ENCODE peak calls at places on chromosome 6, in four cellular contexts. Z is testis, X is A549, N is transverse colon. S is an unnamed sample. For H3K4me1 and H3K9me3, the result is how much of the 10 kb centered on the place peaks cover.

GRCh38 chr6:116682334-116682712 is 1.3 kb downstream of the KPNA5 start:
- DNase-seq in Z (no peak), X (no peak), N (no peak), S (peak)

GRCh38 chr6:155273438-155273837 is 9.6 kb downstream of the CLDN20 start:
- DNase-seq in Z (no peak), X (peak), N (no peak), S (no peak)

GRCh38 chr6:37673436-37673835 is 24.2 kb downstream of the MDGA1 start:
- DNase-seq in Z (no peak), X (no peak), N (no peak), S (no peak)

GRCh38 chr6:15953152-15953880 is 175.6 kb upstream of the MYLIP start:
- DNase-seq in Z (no peak), X (no peak), N (no peak), S (no peak)

GRCh38 chr6:105594821-105595220 is 191.9 kb upstream of the PREP start:
- DNase-seq in Z (no peak), X (peak), N (no peak), S (no peak)

GRCh38 chr6:72446427-72446826 is 175.4 kb upstream of the KCNQ5 start:
- DNase-seq in Z (no peak), X (no peak), N (no peak), S (no peak)

GRCh38 chr6:74137910-74138309 is 441.9 kb downstream of the CD109 start:
- DNase-seq in Z (no peak), X (peak), N (no peak), S (no peak)

GRCh38 chr6:15776458-15776980 is 113.7 kb upstream of the DTNBP1 start:
- DNase-seq in Z (no peak), X (no peak), N (no peak), S (no peak)

GRCh38 chr6:17710331-17710730 is 3.6 kb upstream of the NUP153 start:
- DNase-seq in Z (no peak), X (no peak), N (no peak), S (no peak)

GRCh38 chr6:7418238-7418905 is 28.8 kb downstream of the RIOK1 start:
- DNase-seq in Z (no peak), X (peak), N (no peak), S (no peak)

GRCh38 chr6:3798211-3798909 is 46.8 kb upstream of the PXDC1 start:
- DNase-seq in Z (no peak), X (no peak), N (no peak), S (no peak)

GRCh38 chr6:129599467-129599866 is 110.5 kb downstream of the ARHGAP18 start:
- DNase-seq in Z (no peak), X (no peak), N (no peak), S (no peak)

GRCh38 chr6:70530023-70530422 is 36.7 kb upstream of the SDHAF4 start:
- DNase-seq in Z (no peak), X (no peak), N (no peak), S (no peak)

GRCh38 chr6:42315991-42316378 is 98.3 kb upstream of the MRPS10 start:
- DNase-seq in Z (no peak), X (peak), N (peak), S (peak)

GRCh38 chr6:52141596-52141995 is 44.6 kb upstream of the IL17A start:
- DNase-seq in Z (no peak), X (no peak), N (no peak), S (no peak)

GRCh38 chr6:26216886-26217713 is 129.9 kb downstream of the HFE start:
- DNase-seq in Z (peak), X (no peak), N (peak), S (peak)

GRCh38 chr6:26213334-26214075 is 126.3 kb downstream of the HFE start:
- DNase-seq in Z (no peak), X (no peak), N (no peak), S (no peak)

GRCh38 chr6:26214826-26215199 is 127.6 kb downstream of the HFE start:
- DNase-seq in Z (no peak), X (no peak), N (no peak), S (no peak)

GRCh38 chr6:26216015-26216885 is 129.0 kb downstream of the HFE start:
- DNase-seq in Z (peak), X (no peak), N (peak), S (peak)

DNA sequence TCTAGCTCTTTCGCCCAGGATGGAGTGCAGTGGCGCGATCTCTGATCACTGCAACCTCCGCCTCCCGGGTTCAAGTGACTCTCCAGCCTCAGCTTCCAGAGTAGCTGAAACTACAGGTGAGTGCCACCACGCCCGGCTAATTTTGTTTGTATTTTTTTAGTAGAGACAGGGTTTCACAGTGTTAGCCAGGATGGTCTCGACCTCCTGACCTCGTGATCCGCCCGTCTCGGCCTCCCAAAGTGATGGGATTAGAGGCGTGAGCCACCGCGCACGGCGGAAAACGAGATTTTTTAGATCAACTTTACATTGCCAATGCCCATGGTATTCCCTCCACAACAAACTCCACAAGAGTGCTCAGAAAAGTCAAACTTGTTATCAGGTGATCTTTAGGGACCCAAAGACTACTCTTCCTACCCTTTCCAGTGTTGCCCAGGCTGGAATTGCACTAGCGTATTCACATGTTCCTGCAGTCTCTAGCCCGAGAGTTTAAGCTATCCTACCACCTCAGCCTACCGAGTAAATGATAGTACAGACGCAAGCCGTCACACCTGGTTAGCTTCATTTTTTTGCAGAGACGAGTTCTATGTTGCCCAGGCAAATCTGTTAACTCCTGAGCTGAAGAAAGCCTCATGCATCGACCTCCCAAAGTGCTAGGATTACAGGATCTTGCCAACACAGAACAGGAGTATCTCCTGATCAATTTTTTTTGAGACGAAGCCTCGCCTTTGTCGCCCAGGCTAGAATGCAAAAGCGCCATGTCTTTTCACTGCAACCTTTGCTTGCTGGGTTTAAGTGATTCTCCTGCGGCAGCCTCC is 128.2 kb downstream of the HFE start:
- DNase-seq in Z (no peak), X (no peak), N (no peak), S (peak)
- TF ChIP-seq POLR2A in Z (no peak), X (no peak), N (peak), S (peak)

DNA sequence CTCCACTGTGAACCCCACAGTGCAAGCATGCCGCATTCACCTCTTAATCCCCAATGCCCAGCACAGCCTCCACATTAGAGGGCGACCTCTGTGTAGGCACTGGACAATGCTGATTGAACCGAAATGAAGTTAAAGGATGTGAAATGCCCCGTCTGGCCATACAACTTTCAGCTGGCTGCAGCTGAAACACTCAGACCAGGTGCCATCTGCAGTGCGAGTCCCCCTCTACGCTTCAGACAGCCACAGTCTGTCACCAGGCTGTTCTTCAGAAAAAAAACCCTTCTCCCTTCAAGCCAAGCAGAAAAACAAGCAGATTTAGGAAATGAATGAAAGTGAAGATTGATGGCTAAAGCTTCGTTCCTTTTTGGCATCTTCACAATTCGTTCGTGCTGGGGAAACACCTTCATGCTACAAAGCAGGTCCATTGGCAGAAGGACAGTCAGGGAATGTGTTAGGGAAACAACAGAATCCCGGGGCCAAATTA is 44.7 kb downstream of the TNFAIP3 start:
- DNase-seq in Z (no peak), X (no peak), N (peak), S (no peak)
- H3K4me1 ChIP-seq in Z (under half), X (under half), N (under half), S (under half)

GRCh38 chr6:165002866-165003265 is 306.5 kb downstream of the C6orf118 start:
- DNase-seq in Z (no peak), X (no peak), N (no peak), S (no peak)
- H3K9me3 ChIP-seq in Z (under half), X (under half), N (under half), S (under half)

DNA sequence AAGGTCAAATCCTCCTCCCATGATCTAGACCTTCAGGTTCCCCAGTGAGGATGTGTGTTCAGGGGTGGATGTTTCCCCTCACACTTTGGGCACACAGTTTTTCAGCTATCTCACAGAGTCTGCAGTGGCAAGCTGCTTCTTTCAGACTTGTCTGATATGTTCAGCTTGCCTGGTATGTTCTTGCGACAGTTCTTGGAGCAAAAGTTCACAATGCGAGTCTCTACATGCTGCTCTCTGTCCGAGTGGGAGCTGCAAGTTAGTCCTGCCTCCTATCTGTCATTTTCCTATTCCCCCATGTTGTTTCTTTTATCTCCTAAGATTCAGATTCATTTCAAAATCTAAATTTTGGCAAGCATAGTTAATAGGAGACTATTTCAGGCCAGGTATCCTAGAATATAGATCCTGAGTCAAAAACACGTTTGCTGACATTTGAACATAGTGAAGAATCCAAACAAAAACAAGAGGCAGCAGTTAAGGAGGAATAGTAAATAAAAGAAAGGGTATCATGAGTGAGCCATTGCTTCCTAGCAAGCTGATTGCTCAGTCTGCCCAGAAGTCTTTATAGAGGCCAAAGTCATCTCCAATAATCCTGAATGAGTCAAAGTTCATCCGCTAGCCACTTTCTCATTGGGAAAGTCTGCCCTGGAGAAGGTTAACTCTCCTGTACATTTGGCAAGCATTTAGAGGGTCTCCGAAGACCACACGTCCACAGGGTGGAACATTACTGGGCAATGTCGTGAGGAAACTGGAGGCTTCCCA is 140.2 kb upstream of the MOCS1 start:
- DNase-seq in Z (no peak), X (no peak), N (no peak), S (no peak)
- TF ChIP-seq POLR2A in Z (no peak), X (no peak), N (no peak), S (no peak)